ENCODE peak calls at places on chromosome 19, in nine cellular contexts. One of them, this sample, is unnamed.
A peak's percentile ranks its signal among the peaks of the same experiment; 100 is the strongest.

GRCh38 chr19:58557253-58558065 is 952 bp downstream of the UBE2M start:
- DNase-seq in hepatocyte: peak; percentile 5
- DNase-seq in lower lobe of right lung: no peak
- DNase-seq in mammary epithelial cell: no peak
- DNase-seq in HepG2: no peak
- DNase-seq in ovary: peak; percentile 43
- DNase-seq in iPS DF 6.9: no peak
- DNase-seq in aorta: peak; percentile 41
- DNase-seq in IMR-90: no peak
- DNase-seq in this sample: no peak

GRCh38 chr19:28294395-28294794 is 918.6 kb downstream of the UQCRFS1 start:
- DNase-seq in hepatocyte: no peak
- DNase-seq in aorta: no peak
- DNase-seq in HepG2: no peak
- DNase-seq in lower lobe of right lung: no peak
- DNase-seq in ovary: no peak
- DNase-seq in IMR-90: no peak
- DNase-seq in mammary epithelial cell: peak; percentile 35
- DNase-seq in iPS DF 6.9: no peak
- DNase-seq in this sample: no peak

GRCh38 chr19:1629256-1629808 is 23.1 kb downstream of the TCF3 start:
- DNase-seq in HepG2: no peak
- DNase-seq in aorta: no peak
- DNase-seq in ovary: no peak
- DNase-seq in mammary epithelial cell: no peak
- DNase-seq in iPS DF 6.9: no peak
- DNase-seq in lower lobe of right lung: no peak
- DNase-seq in IMR-90: no peak
- DNase-seq in hepatocyte: no peak
- DNase-seq in this sample: no peak

GRCh38 chr19:13748169-13748884 is 16.0 kb upstream of the MRI1 start:
- DNase-seq in IMR-90: peak; percentile 74
- DNase-seq in mammary epithelial cell: peak; percentile 24
- DNase-seq in lower lobe of right lung: no peak
- DNase-seq in aorta: no peak
- DNase-seq in iPS DF 6.9: no peak
- DNase-seq in hepatocyte: peak; percentile 52
- DNase-seq in ovary: no peak
- DNase-seq in HepG2: no peak
- DNase-seq in this sample: peak; percentile 58

GRCh38 chr19:40719414-40719894 is 2.5 kb downstream of the ITPKC start:
- DNase-seq in mammary epithelial cell: peak; percentile 58
- DNase-seq in ovary: no peak
- DNase-seq in HepG2: no peak
- DNase-seq in IMR-90: no peak
- DNase-seq in lower lobe of right lung: peak; percentile 61
- DNase-seq in hepatocyte: no peak
- DNase-seq in iPS DF 6.9: no peak
- DNase-seq in aorta: no peak
- DNase-seq in this sample: no peak

GRCh38 chr19:28358604-28359003 is 854.3 kb downstream of the UQCRFS1 start:
- DNase-seq in IMR-90: no peak
- DNase-seq in aorta: no peak
- DNase-seq in hepatocyte: no peak
- DNase-seq in iPS DF 6.9: no peak
- DNase-seq in lower lobe of right lung: no peak
- DNase-seq in ovary: no peak
- DNase-seq in mammary epithelial cell: no peak
- DNase-seq in HepG2: no peak
- DNase-seq in this sample: peak; percentile 16

GRCh38 chr19:7544626-7545025 is 9.1 kb downstream of the PNPLA6 start:
- DNase-seq in aorta: peak; percentile 59
- DNase-seq in ovary: no peak
- DNase-seq in IMR-90: no peak
- DNase-seq in iPS DF 6.9: no peak
- DNase-seq in lower lobe of right lung: peak; percentile 73
- DNase-seq in hepatocyte: no peak
- DNase-seq in mammary epithelial cell: no peak
- DNase-seq in HepG2: no peak
- DNase-seq in this sample: no peak

GRCh38 chr19:10116085-10116865 is 3.4 kb downstream of the EIF3G start:
- DNase-seq in aorta: no peak
- DNase-seq in IMR-90: no peak
- DNase-seq in mammary epithelial cell: no peak
- DNase-seq in HepG2: no peak
- DNase-seq in hepatocyte: no peak
- DNase-seq in lower lobe of right lung: peak; percentile 46
- DNase-seq in ovary: no peak
- DNase-seq in iPS DF 6.9: no peak
- DNase-seq in this sample: no peak

GRCh38 chr19:7397687-7398086 is 49.0 kb downstream of the ARHGEF18 start:
- DNase-seq in iPS DF 6.9: no peak
- DNase-seq in mammary epithelial cell: peak; percentile 57
- DNase-seq in hepatocyte: no peak
- DNase-seq in aorta: no peak
- DNase-seq in HepG2: peak; percentile 56
- DNase-seq in lower lobe of right lung: no peak
- DNase-seq in ovary: no peak
- DNase-seq in IMR-90: peak; percentile 90
- DNase-seq in this sample: no peak

GRCh38 chr19:49591731-49592485 is 926 bp downstream of the PRR12 start:
- DNase-seq in ovary: peak; percentile 72
- DNase-seq in lower lobe of right lung: peak; percentile 66
- DNase-seq in mammary epithelial cell: peak; percentile 47
- DNase-seq in iPS DF 6.9: no peak
- DNase-seq in aorta: no peak
- DNase-seq in HepG2: no peak
- DNase-seq in IMR-90: peak; percentile 26
- DNase-seq in hepatocyte: peak; percentile 55
- DNase-seq in this sample: peak; percentile 86

GRCh38 chr19:17414097-17414496 is 5.8 kb upstream of the MVB12A start:
- DNase-seq in HepG2: no peak
- DNase-seq in IMR-90: no peak
- DNase-seq in ovary: no peak
- DNase-seq in hepatocyte: no peak
- DNase-seq in iPS DF 6.9: no peak
- DNase-seq in lower lobe of right lung: no peak
- DNase-seq in mammary epithelial cell: no peak
- DNase-seq in aorta: no peak
- DNase-seq in this sample: no peak

GRCh38 chr19:1233361-1233667 is 4.5 kb downstream of the CBARP start:
- DNase-seq in aorta: no peak
- DNase-seq in ovary: no peak
- DNase-seq in HepG2: no peak
- DNase-seq in iPS DF 6.9: no peak
- DNase-seq in hepatocyte: no peak
- DNase-seq in mammary epithelial cell: no peak
- DNase-seq in lower lobe of right lung: peak; percentile 76
- DNase-seq in IMR-90: no peak
- DNase-seq in this sample: no peak

GRCh38 chr19:5850189-5850588 is 1.1 kb downstream of the FUT3 start:
- DNase-seq in hepatocyte: no peak
- DNase-seq in mammary epithelial cell: no peak
- DNase-seq in ovary: no peak
- DNase-seq in lower lobe of right lung: no peak
- DNase-seq in aorta: no peak
- DNase-seq in iPS DF 6.9: no peak
- DNase-seq in HepG2: no peak
- DNase-seq in IMR-90: no peak
- DNase-seq in this sample: no peak

GRCh38 chr19:32570081-32570785 is 10.8 kb upstream of the PDCD5 start:
- DNase-seq in IMR-90: peak; percentile 57
- DNase-seq in ovary: peak; percentile 51
- DNase-seq in hepatocyte: peak; percentile 76
- DNase-seq in mammary epithelial cell: peak; percentile 49
- DNase-seq in HepG2: peak; percentile 62
- DNase-seq in lower lobe of right lung: no peak
- DNase-seq in iPS DF 6.9: peak; percentile 29
- DNase-seq in aorta: no peak
- DNase-seq in this sample: peak; percentile 71

GRCh38 chr19:1429750-1430149 is 8.4 kb upstream of the RPS15 start:
- DNase-seq in IMR-90: no peak
- DNase-seq in HepG2: no peak
- DNase-seq in lower lobe of right lung: no peak
- DNase-seq in ovary: no peak
- DNase-seq in mammary epithelial cell: no peak
- DNase-seq in aorta: no peak
- DNase-seq in hepatocyte: peak; percentile 65
- DNase-seq in iPS DF 6.9: no peak
- DNase-seq in this sample: no peak

GRCh38 chr19:2811735-2812413 is 7.8 kb upstream of the ZNF554 start:
- DNase-seq in aorta: no peak
- DNase-seq in HepG2: no peak
- DNase-seq in lower lobe of right lung: no peak
- DNase-seq in mammary epithelial cell: no peak
- DNase-seq in ovary: no peak
- DNase-seq in iPS DF 6.9: no peak
- DNase-seq in IMR-90: no peak
- DNase-seq in hepatocyte: no peak
- DNase-seq in this sample: peak; percentile 52
- H3K36me3 ChIP-seq in aorta: no peaks in the 10 kb centered on the region
- H3K36me3 ChIP-seq in HepG2: peaks cover 35% of the 10 kb centered on the region
- H3K36me3 ChIP-seq in lower lobe of right lung: peaks cover 47% of the 10 kb centered on the region
- H3K36me3 ChIP-seq in mammary epithelial cell: peaks cover 10% of the 10 kb centered on the region
- H3K36me3 ChIP-seq in ovary: no peaks in the 10 kb centered on the region
- H3K36me3 ChIP-seq in iPS DF 6.9: peaks cover 65% of the 10 kb centered on the region
- H3K36me3 ChIP-seq in IMR-90: peaks cover 43% of the 10 kb centered on the region
- H3K36me3 ChIP-seq in hepatocyte: no peaks in the 10 kb centered on the region
- H3K36me3 ChIP-seq in this sample: peaks cover 13% of the 10 kb centered on the region

DNA sequence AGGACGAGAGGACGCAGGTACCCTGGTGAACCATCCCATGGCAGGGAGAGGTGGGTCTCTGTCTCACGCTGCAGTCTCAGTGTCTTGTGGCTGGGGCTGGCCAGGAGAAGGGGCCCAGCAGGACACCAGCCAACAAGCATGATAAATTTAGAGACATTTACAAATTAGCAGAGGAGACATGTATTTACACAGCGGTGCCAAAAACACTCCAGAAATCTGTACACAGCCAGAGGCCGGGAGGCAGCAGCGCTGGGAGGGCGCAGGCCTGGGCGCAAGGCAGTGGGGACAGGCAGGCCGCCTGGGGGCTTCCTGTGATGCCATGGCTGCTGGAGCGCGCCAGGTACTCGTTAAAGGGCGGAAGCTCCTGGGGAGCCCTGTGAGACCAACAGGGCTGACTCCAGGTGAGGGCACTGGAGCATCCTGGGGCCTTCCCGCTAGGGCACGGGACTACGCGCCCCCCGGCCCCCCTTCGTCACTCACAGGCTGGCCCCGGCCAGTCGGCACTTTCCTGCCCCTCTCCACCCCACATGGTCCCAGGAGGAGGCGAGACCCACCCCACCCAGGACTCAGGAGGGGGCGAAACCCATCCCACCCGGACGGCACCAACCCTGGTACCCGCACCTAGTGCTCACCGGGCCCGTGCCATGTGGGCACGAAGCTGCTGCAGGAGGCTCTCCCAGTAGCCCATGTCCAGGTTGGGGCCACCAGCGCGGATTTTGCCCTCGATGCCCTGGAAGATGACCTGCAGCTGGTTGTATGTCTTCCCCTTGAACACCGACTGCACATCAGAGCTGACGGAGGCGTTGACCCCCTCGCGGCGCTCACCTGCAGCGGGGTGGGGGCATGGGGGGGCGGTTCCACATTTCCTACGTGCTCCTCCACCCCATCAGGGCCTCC is 7.3 kb upstream of the TBXA2R start:
- DNase-seq in hepatocyte: no peak
- DNase-seq in ovary: peak; percentile 37
- DNase-seq in HepG2: no peak
- DNase-seq in mammary epithelial cell: no peak
- DNase-seq in lower lobe of right lung: no peak
- DNase-seq in IMR-90: no peak
- DNase-seq in iPS DF 6.9: no peak
- DNase-seq in aorta: peak; percentile 42
- DNase-seq in this sample: no peak
- H3K36me3 ChIP-seq in hepatocyte: no peaks in the 10 kb centered on the region
- H3K36me3 ChIP-seq in ovary: no peaks in the 10 kb centered on the region
- H3K36me3 ChIP-seq in HepG2: peaks cover 13% of the 10 kb centered on the region
- H3K36me3 ChIP-seq in mammary epithelial cell: peaks cover 2% of the 10 kb centered on the region
- H3K36me3 ChIP-seq in lower lobe of right lung: peaks cover 55% of the 10 kb centered on the region
- H3K36me3 ChIP-seq in IMR-90: peaks cover 32% of the 10 kb centered on the region
- H3K36me3 ChIP-seq in iPS DF 6.9: peaks cover 18% of the 10 kb centered on the region
- H3K36me3 ChIP-seq in aorta: no peaks in the 10 kb centered on the region
- H3K36me3 ChIP-seq in this sample: peaks cover 1% of the 10 kb centered on the region

DNA sequence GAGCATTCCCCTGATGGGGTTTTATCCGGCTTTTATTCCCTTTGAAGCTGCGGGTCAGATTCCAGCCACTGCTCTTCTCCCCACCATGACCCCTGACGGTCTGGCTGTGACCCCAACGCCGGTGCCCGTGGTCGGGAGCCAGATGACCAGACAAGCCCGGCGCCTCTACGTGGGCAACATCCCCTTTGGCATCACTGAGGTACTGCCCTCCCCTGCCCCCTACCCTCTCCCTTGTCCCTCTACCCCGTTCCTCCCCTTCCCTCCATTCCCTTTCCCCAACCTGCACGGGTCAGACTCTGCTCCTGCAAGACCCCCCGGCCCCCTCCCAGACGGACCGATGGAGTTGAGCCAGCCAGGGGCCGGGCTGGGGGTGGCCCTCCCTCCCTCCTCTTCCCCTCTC is 6.2 kb downstream of the U2AF2 start:
- DNase-seq in HepG2: no peak
- DNase-seq in mammary epithelial cell: no peak
- DNase-seq in hepatocyte: no peak
- DNase-seq in IMR-90: no peak
- DNase-seq in iPS DF 6.9: no peak
- DNase-seq in ovary: no peak
- DNase-seq in lower lobe of right lung: no peak
- DNase-seq in aorta: no peak
- DNase-seq in this sample: no peak
- H3K36me3 ChIP-seq in HepG2: peaks cover 63% of the 10 kb centered on the region
- H3K36me3 ChIP-seq in mammary epithelial cell: peaks cover 25% of the 10 kb centered on the region
- H3K36me3 ChIP-seq in hepatocyte: peaks cover 5% of the 10 kb centered on the region
- H3K36me3 ChIP-seq in IMR-90: peaks cover 59% of the 10 kb centered on the region
- H3K36me3 ChIP-seq in iPS DF 6.9: peaks cover 53% of the 10 kb centered on the region
- H3K36me3 ChIP-seq in ovary: no peaks in the 10 kb centered on the region
- H3K36me3 ChIP-seq in lower lobe of right lung: peaks cover 74% of the 10 kb centered on the region
- H3K36me3 ChIP-seq in aorta: peaks cover 3% of the 10 kb centered on the region
- H3K36me3 ChIP-seq in this sample: peaks cover 44% of the 10 kb centered on the region

GRCh38 chr19:43847884-43848283 is 20.8 kb downstream of the ZNF283 start:
- DNase-seq in HepG2: no peak
- DNase-seq in IMR-90: no peak
- DNase-seq in aorta: no peak
- DNase-seq in ovary: no peak
- DNase-seq in mammary epithelial cell: no peak
- DNase-seq in lower lobe of right lung: no peak
- DNase-seq in iPS DF 6.9: no peak
- DNase-seq in hepatocyte: no peak
- DNase-seq in this sample: no peak

GRCh38 chr19:43848821-43849220 is 21.7 kb downstream of the ZNF283 start:
- DNase-seq in ovary: no peak
- DNase-seq in iPS DF 6.9: no peak
- DNase-seq in HepG2: no peak
- DNase-seq in IMR-90: no peak
- DNase-seq in hepatocyte: no peak
- DNase-seq in lower lobe of right lung: no peak
- DNase-seq in aorta: no peak
- DNase-seq in mammary epithelial cell: no peak
- DNase-seq in this sample: no peak

GRCh38 chr19:43841990-43842389 is 14.9 kb downstream of the ZNF283 start:
- DNase-seq in hepatocyte: no peak
- DNase-seq in lower lobe of right lung: no peak
- DNase-seq in iPS DF 6.9: no peak
- DNase-seq in mammary epithelial cell: no peak
- DNase-seq in IMR-90: no peak
- DNase-seq in HepG2: no peak
- DNase-seq in ovary: no peak
- DNase-seq in aorta: no peak
- DNase-seq in this sample: no peak

GRCh38 chr19:43847246-43847645 is 20.1 kb downstream of the ZNF283 start:
- DNase-seq in iPS DF 6.9: no peak
- DNase-seq in hepatocyte: no peak
- DNase-seq in lower lobe of right lung: no peak
- DNase-seq in mammary epithelial cell: no peak
- DNase-seq in ovary: no peak
- DNase-seq in HepG2: no peak
- DNase-seq in aorta: no peak
- DNase-seq in IMR-90: no peak
- DNase-seq in this sample: no peak
- H3K36me3 ChIP-seq in iPS DF 6.9: peaks cover 3% of the 10 kb centered on the region
- H3K36me3 ChIP-seq in hepatocyte: no peaks in the 10 kb centered on the region
- H3K36me3 ChIP-seq in lower lobe of right lung: peaks cover 16% of the 10 kb centered on the region
- H3K36me3 ChIP-seq in mammary epithelial cell: peaks cover 21% of the 10 kb centered on the region
- H3K36me3 ChIP-seq in ovary: no peaks in the 10 kb centered on the region
- H3K36me3 ChIP-seq in HepG2: peaks cover 32% of the 10 kb centered on the region
- H3K36me3 ChIP-seq in aorta: peaks cover 27% of the 10 kb centered on the region
- H3K36me3 ChIP-seq in IMR-90: peaks cover 39% of the 10 kb centered on the region
- H3K36me3 ChIP-seq in this sample: peaks cover 2% of the 10 kb centered on the region